ENCODE peak calls at places on chromosomes 1 and 21, in four cellular contexts. A is NCI-H524; B is naive thymus-derived CD8-positive, alpha-beta T cell; F is Right ventricle myocardium superior. Y is an unnamed sample.

GRCh38 chr1:166090244-166090643 is 76.6 kb downstream of the FAM78B start:
- DNase-seq in B (no peak), F (no peak), A (no peak), Y (no peak)

GRCh38 chr1:29145739-29146437 is 22.2 kb upstream of the TMEM200B start:
- DNase-seq in B (no peak), F (no peak), A (no peak), Y (no peak)

GRCh38 chr21:15096146-15096545 is 31.3 kb upstream of the NRIP1 start:
- DNase-seq in B (no peak), F (no peak), A (no peak), Y (no peak)

GRCh38 chr1:23636009-23636408 is 55.6 kb upstream of the RPL11 start:
- DNase-seq in B (no peak), A (no peak), F (no peak), Y (no peak)

GRCh38 chr1:44019398-44020044 is 11.7 kb downstream of the SLC6A9 start:
- DNase-seq in F (peak), A (peak), B (no peak), Y (peak)

GRCh38 chr1:231057410-231057809 is 17.4 kb upstream of the FAM89A start:
- DNase-seq in B (no peak), F (no peak), A (no peak), Y (no peak)

GRCh38 chr21:37257526-37257966 is 9.6 kb downstream of the VPS26C start:
- DNase-seq in A (peak), B (peak), F (peak), Y (no peak)

GRCh38 chr1:26469558-26469957 is 2.7 kb upstream of the HMGN2 start:
- DNase-seq in F (no peak), A (no peak), B (no peak), Y (no peak)

GRCh38 chr1:18452550-18452949 is 28.2 kb upstream of the KLHDC7A start:
- DNase-seq in A (peak), F (no peak), B (peak), Y (no peak)

GRCh38 chr1:79777481-79778219 is 771.1 kb upstream of the ADGRL4 start:
- DNase-seq in F (no peak), A (no peak), B (no peak), Y (no peak)

GRCh38 chr1:153678519-153679336 is at the start of gene NPR1:
- DNase-seq in B (peak), F (peak), A (peak), Y (no peak)

Y was measured in hippocampal formation.